ENCODE peak calls at places on chromosomes 5 and 9, in ten cellular contexts. R is psoas muscle, U is fibroblast of lung, H is tibial artery, L is stomach, P is HFF-Myc, E is heart left ventricle, Q is GM23338, K is AG09309, Z is spleen. J is an unnamed sample.

GRCh38 chr5:14685757-14686156 is 21.2 kb downstream of the OTULIN start:
- DNase-seq in R (no peak), U (peak; percentile 75), H (no peak), L (no peak), P (peak; percentile 56), E (no peak), Q (peak; percentile 72), K (no peak), Z (peak; percentile 70), J (no peak)

GRCh38 chr5:95771109-95771708 is 40.1 kb downstream of the RHOBTB3 start:
- DNase-seq in R (no peak), U (no peak), H (no peak), L (peak; percentile 68), P (no peak), E (peak; percentile 45), Q (no peak), K (no peak), Z (no peak), J (no peak)

GRCh38 chr9:20568406-20568805 is 53.9 kb downstream of the MLLT3 start:
- DNase-seq in R (no peak), U (no peak), H (no peak), L (no peak), P (no peak), E (no peak), Q (no peak), K (no peak), Z (no peak), J (no peak)

GRCh38 chr9:34623386-34624235 is 3.3 kb upstream of the DCTN3 start:
- DNase-seq in R (no peak), U (no peak), H (no peak), L (no peak), P (no peak), E (no peak), Q (peak; percentile 50), K (no peak), Z (peak; percentile 81), J (no peak)

GRCh38 chr5:5886812-5887486 is 464.5 kb downstream of the ICE1 start:
- DNase-seq in R (peak; percentile 60), U (no peak), H (no peak), L (peak; percentile 52), P (no peak), E (no peak), Q (peak; percentile 73), K (no peak), Z (peak; percentile 87), J (no peak)

GRCh38 chr9:14692536-14692917 is 705 bp downstream of the ZDHHC21 start:
- DNase-seq in R (no peak), U (no peak), H (no peak), L (no peak), P (no peak), E (no peak), Q (no peak), K (no peak), Z (no peak), J (no peak)

GRCh38 chr5:120817044-120817985 is 353.2 kb downstream of the PRR16 start:
- DNase-seq in R (no peak), U (peak; percentile 51), H (no peak), L (no peak), P (no peak), E (no peak), Q (peak; percentile 68), K (peak; percentile 8), Z (no peak), J (no peak)

GRCh38 chr9:117021881-117022280 is 334.8 kb downstream of the TRIM32 start:
- DNase-seq in R (no peak), U (no peak), H (no peak), L (no peak), P (no peak), E (no peak), Q (no peak), K (no peak), Z (no peak), J (no peak)

GRCh38 chr5:175501759-175502158 is 23.4 kb downstream of the SFXN1 start:
- DNase-seq in R (no peak), U (no peak), H (no peak), L (no peak), P (no peak), E (no peak), Q (peak; percentile 62), K (no peak), Z (no peak), J (no peak)

GRCh38 chr9:136533775-136534157 is 12.1 kb downstream of the NOTCH1 start:
- DNase-seq in R (no peak), U (no peak), H (no peak), L (peak; percentile 53), P (no peak), E (no peak), Q (no peak), K (no peak), Z (peak; percentile 93), J (no peak)

GRCh38 chr9:136532799-136533774 is 12.8 kb downstream of the NOTCH1 start:
- DNase-seq in R (no peak), U (no peak), H (no peak), L (no peak), P (no peak), E (no peak), Q (no peak), K (no peak), Z (peak; percentile 88), J (no peak)

GRCh38 chr9:136535070-136535469 is 10.8 kb downstream of the NOTCH1 start:
- DNase-seq in R (no peak), U (no peak), H (no peak), L (no peak), P (no peak), E (no peak), Q (no peak), K (no peak), Z (peak; percentile 86), J (no peak)

GRCh38 chr9:136536051-136536720 is 9.7 kb downstream of the NOTCH1 start:
- DNase-seq in R (no peak), U (no peak), H (no peak), L (no peak), P (no peak), E (no peak), Q (no peak), K (no peak), Z (no peak), J (no peak)

GRCh38 chr9:136534396-136534795 is 11.5 kb downstream of the NOTCH1 start:
- DNase-seq in R (no peak), U (no peak), H (no peak), L (no peak), P (no peak), E (no peak), Q (no peak), K (no peak), Z (no peak), J (no peak)
- H3K4me3 ChIP-seq in R (no peak overlapping the region), U (no peak overlapping the region), H (no peak overlapping the region), L (no peak overlapping the region), P (no peak overlapping the region), E (no peak overlapping the region), Q (no peak overlapping the region), K (no peak overlapping the region), Z (no peak overlapping the region), J (no peak overlapping the region)

DNA sequence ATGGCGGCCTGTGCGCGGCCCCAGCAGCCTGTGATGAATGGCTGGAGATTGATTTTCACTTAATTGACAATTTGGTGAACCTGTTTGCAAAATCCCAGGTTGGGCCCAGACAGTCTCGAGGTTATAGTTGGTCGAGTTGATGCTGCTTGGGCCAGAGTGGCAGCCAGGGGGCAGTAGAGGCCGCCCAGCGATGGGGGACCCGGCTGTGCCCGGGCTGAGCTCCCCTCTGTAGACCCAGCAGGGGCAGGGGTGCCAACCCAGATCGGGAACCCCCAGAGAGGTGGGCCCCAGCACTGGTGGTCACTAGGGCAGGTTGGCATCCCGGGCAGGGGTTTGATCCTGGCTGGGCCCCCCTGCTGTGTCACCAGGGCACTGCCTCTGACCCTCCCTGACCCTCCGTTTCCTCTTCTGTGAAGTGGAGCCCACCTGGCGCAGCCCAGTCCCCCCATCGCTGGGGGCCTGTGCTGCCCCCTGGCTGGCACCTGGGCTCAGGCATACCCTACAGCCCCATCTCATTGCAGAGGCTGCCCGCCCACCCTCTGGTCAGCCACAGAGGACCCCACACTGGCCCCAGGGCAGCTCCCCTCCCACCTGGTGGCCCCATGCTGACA is 34.5 kb downstream of the LHX3 start:
- DNase-seq in R (no peak), U (peak; percentile 12), H (no peak), L (peak; percentile 30), P (no peak), E (no peak), Q (peak; percentile 77), K (no peak), Z (peak; percentile 88), J (no peak)
- TF ChIP-seq CTCF in R (peak; percentile 50), U (peak; percentile 59), H (peak; percentile 43), L (peak; percentile 29), P (peak; percentile 87), E (peak; percentile 59), Q (peak; percentile 77), K (peak; percentile 84), Z (peak; percentile 69), J (peak; percentile 86)

GRCh38 chr9:109164040-109164439 is 3.0 kb downstream of the FRRS1L start:
- DNase-seq in R (no peak), U (no peak), H (no peak), L (no peak), P (no peak), E (no peak), Q (no peak), K (no peak), Z (no peak), J (no peak)

GRCh38 chr9:109168170-109168569 is 1.1 kb upstream of the FRRS1L start:
- DNase-seq in R (no peak), U (no peak), H (no peak), L (no peak), P (no peak), E (no peak), Q (no peak), K (no peak), Z (no peak), J (no peak)

GRCh38 chr9:109166171-109166770 is 778 bp downstream of the FRRS1L start:
- DNase-seq in R (no peak), U (no peak), H (no peak), L (no peak), P (no peak), E (no peak), Q (peak; percentile 42), K (no peak), Z (no peak), J (no peak)

GRCh38 chr9:109167716-109168115 is 667 bp upstream of the FRRS1L start:
- DNase-seq in R (no peak), U (no peak), H (no peak), L (no peak), P (no peak), E (no peak), Q (no peak), K (no peak), Z (no peak), J (no peak)

GRCh38 chr9:109166771-109167601 is at the start of gene FRRS1L:
- DNase-seq in R (no peak), U (no peak), H (no peak), L (no peak), P (no peak), E (no peak), Q (peak; percentile 71), K (no peak), Z (no peak), J (no peak)
- H3K4me3 ChIP-seq in R (no peak within 1 kb of the TSS), U (peak within 1 kb of the TSS; percentile 11), H (peak within 1 kb of the TSS; percentile 14), L (peak within 1 kb of the TSS; percentile 48), P (no peak within 1 kb of the TSS), E (peak within 1 kb of the TSS; percentile 15), Q (peak within 1 kb of the TSS; percentile 68), K (peak within 1 kb of the TSS; percentile 21), Z (no peak within 1 kb of the TSS), J (peak within 1 kb of the TSS; percentile 44)

DNA sequence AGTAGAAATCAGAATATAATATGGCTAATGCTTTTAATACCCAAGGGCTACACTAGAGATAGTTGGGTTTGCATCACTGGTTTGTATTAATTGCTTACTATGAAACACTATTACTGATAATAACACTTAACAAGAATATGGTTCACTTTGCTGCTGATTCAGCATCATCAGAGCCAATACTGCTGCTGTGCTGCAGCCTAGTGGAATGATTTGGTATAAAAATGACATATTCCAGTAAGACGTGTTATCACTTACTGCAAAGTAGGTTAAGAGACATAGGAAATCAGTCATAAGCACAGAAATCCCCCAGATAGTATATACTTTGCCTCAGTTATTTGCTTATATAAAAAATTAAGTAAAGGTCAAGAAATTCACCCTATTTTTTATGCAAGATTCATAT is 2.8 kb downstream of the CDH10 start:
- DNase-seq in R (no peak), U (peak; percentile 26), H (no peak), L (no peak), P (no peak), E (no peak), Q (peak; percentile 53), K (no peak), Z (no peak), J (no peak)
- TF ChIP-seq CTCF in R (peak; percentile 16), U (peak; percentile 16), H (peak; percentile 22), L (no peak), P (peak; percentile 2), E (peak; percentile 52), Q (peak; percentile 66), K (peak; percentile 19), Z (peak; percentile 19), J (peak; percentile 75)